ENCODE peak calls at places on chromosomes 5 and 9, in seven cellular contexts. Q is cardiac muscle cell, G is lower lobe of right lung, W is heart right ventricle, O is GM23248, R is MM.1S, S is hepatocyte. M is an unnamed sample. For H3K4me1 and H3K9me3, the result is how much of the 10 kb centered on the place peaks cover.

GRCh38 chr5:180284161-180284560 is 7.7 kb downstream of the MAPK9 start:
- DNase-seq in S (no peak), O (no peak), R (no peak), W (no peak), Q (no peak), G (no peak), M (no peak)

GRCh38 chr9:111897831-111898144 is 1.2 kb downstream of the UGCG start:
- DNase-seq in G (no peak), S (no peak), O (peak), R (peak), Q (peak), W (no peak), M (no peak)

GRCh38 chr9:99059074-99059894 is 45.6 kb upstream of the TGFBR1 start:
- DNase-seq in W (peak), R (no peak), G (peak), S (no peak), O (peak), Q (no peak), M (no peak)

GRCh38 chr9:98791147-98792095 is 4.9 kb downstream of the ANKS6 start:
- DNase-seq in O (peak), R (peak), Q (peak), G (peak), S (peak), W (peak), M (peak)

GRCh38 chr9:131669234-131670172 is 70.4 kb downstream of the RAPGEF1 start:
- DNase-seq in S (no peak), Q (peak), R (no peak), W (no peak), G (no peak), O (no peak), M (no peak)

GRCh38 chr5:131481569-131481968 is 153.5 kb downstream of the RAPGEF6 start:
- DNase-seq in Q (no peak), R (no peak), S (no peak), G (no peak), O (peak), W (no peak), M (no peak)

GRCh38 chr5:109989994-109990722 is 300.4 kb downstream of the MAN2A1 start:
- DNase-seq in W (no peak), O (no peak), G (no peak), S (peak), R (no peak), Q (no peak), M (no peak)

GRCh38 chr9:127854169-127854833 is at the start of gene ENG:
- DNase-seq in W (peak), Q (peak), S (peak), G (peak), O (peak), R (no peak), M (peak)

GRCh38 chr5:78295035-78295961 is 800 bp upstream of the AP3B1 start:
- DNase-seq in S (peak), G (peak), Q (peak), R (peak), W (peak), O (peak), M (peak)

GRCh38 chr9:128689820-128690683 is 1.0 kb downstream of the SET start:
- DNase-seq in Q (peak), S (peak), G (peak), R (no peak), W (peak), O (peak), M (peak)

GRCh38 chr9:2229109-2229733 is 214.1 kb downstream of the SMARCA2 start:
- DNase-seq in Q (no peak), W (no peak), O (no peak), G (no peak), S (no peak), R (peak), M (no peak)

GRCh38 chr5:154972476-154973080 is 31.7 kb downstream of the MRPL22 start:
- DNase-seq in R (peak), S (peak), W (peak), Q (peak), O (peak), G (no peak), M (no peak)

GRCh38 chr5:84623034-84623433 is 238.4 kb upstream of the EDIL3 start:
- DNase-seq in W (no peak), O (no peak), G (no peak), S (no peak), R (peak), Q (no peak), M (no peak)

GRCh38 chr5:126462239-126463014 is 39.2 kb downstream of the GRAMD2B start:
- DNase-seq in Q (peak), G (no peak), R (no peak), S (no peak), O (no peak), W (peak), M (no peak)

GRCh38 chr9:18061856-18062255 is 412.1 kb upstream of the ADAMTSL1 start:
- DNase-seq in W (no peak), R (no peak), Q (peak), G (no peak), S (no peak), O (peak), M (no peak)

GRCh38 chr9:99576830-99577229 is 244.9 kb upstream of the NR4A3 start:
- DNase-seq in Q (no peak), R (no peak), S (no peak), O (no peak), G (no peak), W (no peak), M (no peak)

GRCh38 chr9:137316012-137316981 is 14.2 kb upstream of the NRARP start:
- DNase-seq in W (peak), G (no peak), S (peak), R (no peak), Q (peak), O (peak), M (peak)

GRCh38 chr5:145484195-145484594 is 350.9 kb downstream of the PRELID2 start:
- DNase-seq in S (no peak), R (no peak), Q (peak), G (no peak), W (no peak), O (peak), M (no peak)

GRCh38 chr9:109518621-109519335 is 20.7 kb upstream of the PTPN3 start:
- DNase-seq in S (no peak), O (no peak), W (no peak), G (no peak), Q (no peak), R (no peak), M (no peak)

GRCh38 chr9:109519366-109519765 is 21.3 kb upstream of the PTPN3 start:
- DNase-seq in S (no peak), Q (no peak), O (no peak), W (no peak), R (no peak), G (no peak), M (no peak)

GRCh38 chr9:109517798-109518435 is 19.8 kb upstream of the PTPN3 start:
- DNase-seq in S (no peak), G (peak), Q (no peak), O (no peak), R (no peak), W (no peak), M (no peak)

GRCh38 chr9:109520475-109521132 is 22.5 kb upstream of the PTPN3 start:
- DNase-seq in W (peak), O (peak), S (peak), R (peak), G (no peak), Q (peak), M (peak)
- H3K4me1 ChIP-seq in W (under half), O (under half), S (under half), R (under half), G (under half), Q (under half), M (under half)

GRCh38 chr5:91058155-91058554 is 325.0 kb downstream of the ARRDC3 start:
- DNase-seq in Q (no peak), R (no peak), W (no peak), G (no peak), O (no peak), S (no peak), M (no peak)

GRCh38 chr5:91058575-91058974 is 324.5 kb downstream of the ARRDC3 start:
- DNase-seq in S (peak), Q (no peak), R (no peak), G (no peak), W (no peak), O (no peak), M (no peak)

GRCh38 chr5:91061946-91062586 is 321.1 kb downstream of the ARRDC3 start:
- DNase-seq in G (no peak), W (no peak), S (no peak), O (no peak), R (no peak), Q (no peak), M (no peak)

GRCh38 chr5:91059409-91059808 is 323.7 kb downstream of the ARRDC3 start:
- DNase-seq in W (no peak), S (no peak), R (peak), Q (no peak), O (no peak), G (no peak), M (no peak)

GRCh38 chr5:91061094-91061493 is 322.0 kb downstream of the ARRDC3 start:
- DNase-seq in G (no peak), Q (no peak), W (no peak), O (no peak), S (no peak), R (no peak), M (no peak)
- H3K27ac ChIP-seq in G (no peak), Q (no peak), W (no peak), O (no peak), S (no peak), R (no peak), M (no peak)

GRCh38 chr5:121596882-121597281 is 254.8 kb upstream of the FTMT start:
- DNase-seq in O (no peak), S (peak), Q (no peak), G (no peak), W (no peak), R (no peak), M (no peak)
- H3K9me3 ChIP-seq in O (under half), S (under half), Q (under half), G (under half), W (under half), R (under half), M (under half)

GRCh38 chr9:94919376-94920098 is 193.0 kb downstream of the AOPEP start:
- DNase-seq in W (no peak), O (peak), G (peak), R (no peak), S (peak), Q (peak), M (no peak)
- H3K4me1 ChIP-seq in W (under half), O (half or more), G (half or more), R (under half), S (half or more), Q (half or more), M (under half)

GRCh38 chr5:57455511-57455910 is 27.1 kb downstream of the ACTBL2 start:
- DNase-seq in S (no peak), G (no peak), W (no peak), O (no peak), R (no peak), Q (no peak), M (no peak)
- H3K27ac ChIP-seq in S (peak), G (no peak), W (no peak), O (no peak), R (no peak), Q (no peak), M (no peak)

GRCh38 chr5:72695659-72696058 is 120.8 kb upstream of the TNPO1 start:
- DNase-seq in R (no peak), S (no peak), Q (no peak), G (no peak), W (no peak), O (no peak), M (no peak)
- H3K9me3 ChIP-seq in R (under half), S (under half), Q (under half), G (under half), W (under half), O (under half), M (under half)

M was measured in aorta.